ENCODE peak calls at places on chromosomes 6 and 20, in seven cellular contexts. L is fibroblast of lung; V is BJ; A is astrocyte; B is psoas muscle; H is CD4-positive, alpha-beta T cell; E is WERI-Rb-1. W is an unnamed sample.
A peak's percentile ranks its signal among the peaks of the same experiment; 100 is the strongest.

GRCh38 chr6:55277628-55278003 is 49.7 kb upstream of the GFRAL start:
- DNase-seq in A (no peak), B (no peak), E (no peak), V (no peak), H (no peak), L (no peak), W (no peak)

GRCh38 chr6:134171517-134171916 is 119.1 kb upstream of the SLC2A12 start:
- DNase-seq in H (no peak), A (no peak), E (no peak), V (no peak), L (no peak), B (no peak), W (no peak)

GRCh38 chr6:54100411-54101006 is 10.7 kb upstream of the MLIP start:
- DNase-seq in H (no peak), A (no peak), E (no peak), L (no peak), B (no peak), V (no peak), W (no peak)

GRCh38 chr6:151493495-151494234 is at the start of gene CCDC170:
- DNase-seq in E (peak; percentile 58), L (peak; percentile 17), H (no peak), V (no peak), B (peak; percentile 66), A (peak; percentile 5), W (peak; percentile 69)

GRCh38 chr6:150599199-150600002 is at the start of gene PLEKHG1:
- DNase-seq in V (no peak), B (peak; percentile 79), L (peak; percentile 64), A (peak; percentile 32), H (peak; percentile 39), E (peak; percentile 43), W (peak; percentile 87)

GRCh38 chr20:17614176-17614811 is 44.4 kb downstream of the DSTN start:
- DNase-seq in A (no peak), E (no peak), L (peak; percentile 33), H (no peak), B (peak; percentile 91), V (no peak), W (no peak)

GRCh38 chr6:21603516-21603952 is 10.0 kb downstream of the SOX4 start:
- DNase-seq in B (no peak), A (no peak), H (no peak), L (no peak), V (no peak), E (no peak), W (no peak)

GRCh38 chr6:90167514-90168379 is 128.9 kb downstream of the BACH2 start:
- DNase-seq in L (no peak), A (no peak), B (no peak), E (no peak), H (no peak), V (no peak), W (no peak)

GRCh38 chr20:25706793-25707192 is 10.1 kb upstream of the ZNF337 start:
- DNase-seq in V (no peak), H (peak; percentile 25), E (no peak), A (no peak), B (no peak), L (no peak), W (no peak)

GRCh38 chr6:10579803-10580202 is 58.7 kb downstream of the GCNT2 start:
- DNase-seq in V (no peak), E (peak; percentile 33), L (no peak), A (no peak), B (no peak), H (no peak), W (no peak)

GRCh38 chr6:84569882-84570281 is 194.5 kb downstream of the TBX18 start:
- DNase-seq in V (no peak), L (no peak), B (no peak), A (no peak), E (no peak), H (no peak), W (no peak)

GRCh38 chr20:23565503-23566056 is 2.7 kb downstream of the CST9L start:
- DNase-seq in A (no peak), B (no peak), V (no peak), L (no peak), H (no peak), E (no peak), W (no peak)

GRCh38 chr6:140182819-140183218 is 808.4 kb upstream of the CITED2 start:
- DNase-seq in H (no peak), L (peak; percentile 23), B (no peak), V (no peak), A (peak; percentile 7), E (no peak), W (no peak)

GRCh38 chr6:142542704-142543233 is 241.0 kb downstream of the ADGRG6 start:
- DNase-seq in A (peak; percentile 79), E (no peak), H (no peak), B (peak; percentile 55), V (no peak), L (peak; percentile 85), W (no peak)

GRCh38 chr20:61259741-61260140 is 7.7 kb downstream of the CDH4 start:
- DNase-seq in B (no peak), A (no peak), H (no peak), L (no peak), V (no peak), E (no peak), W (no peak)
- H3K27me3 ChIP-seq in B (peaks cover 4% of the 10 kb centered on the region), A (no peaks in the 10 kb centered on the region), H (peaks cover 18% of the 10 kb centered on the region), L (no peaks in the 10 kb centered on the region), V (no peaks in the 10 kb centered on the region), E (peaks cover 75% of the 10 kb centered on the region), W (no peaks in the 10 kb centered on the region)

GRCh38 chr6:168192901-168193815 is 114.1 kb upstream of the FRMD1 start:
- DNase-seq in V (no peak), B (no peak), L (no peak), A (no peak), E (no peak), H (no peak), W (no peak)

GRCh38 chr6:168192195-168192900 is 113.3 kb upstream of the FRMD1 start:
- DNase-seq in L (no peak), E (no peak), V (no peak), H (no peak), B (no peak), A (no peak), W (no peak)

GRCh38 chr6:168194732-168195565 is 115.9 kb upstream of the FRMD1 start:
- DNase-seq in V (no peak), B (no peak), E (no peak), A (no peak), H (no peak), L (no peak), W (no peak)

GRCh38 chr6:168195712-168196111 is 116.7 kb upstream of the FRMD1 start:
- DNase-seq in B (no peak), A (no peak), H (no peak), L (no peak), E (no peak), V (no peak), W (no peak)

GRCh38 chr6:168193816-168194701 is 115.0 kb upstream of the FRMD1 start:
- DNase-seq in V (no peak), B (no peak), H (no peak), L (no peak), E (peak; percentile 59), A (no peak), W (no peak)
- H3K27me3 ChIP-seq in V (no peaks in the 10 kb centered on the region), B (peaks cover 19% of the 10 kb centered on the region), H (no peaks in the 10 kb centered on the region), L (no peaks in the 10 kb centered on the region), E (no peaks in the 10 kb centered on the region), A (no peaks in the 10 kb centered on the region), W (no peaks in the 10 kb centered on the region)

GRCh38 chr6:169859401-169859977 is 108.1 kb downstream of the ERMARD start:
- DNase-seq in L (no peak), H (no peak), E (no peak), V (no peak), B (no peak), A (no peak), W (no peak)
- H3K27me3 ChIP-seq in L (no peaks in the 10 kb centered on the region), H (no peaks in the 10 kb centered on the region), E (peaks cover 19% of the 10 kb centered on the region), V (no peaks in the 10 kb centered on the region), B (peaks cover 4% of the 10 kb centered on the region), A (no peaks in the 10 kb centered on the region), W (no peaks in the 10 kb centered on the region)

GRCh38 chr6:165662671-165663282 is at the start of gene PDE10A:
- DNase-seq in H (no peak), L (peak; percentile 19), A (no peak), E (peak; percentile 19), V (no peak), B (no peak), W (no peak)

GRCh38 chr6:165659945-165660862 is 2.8 kb downstream of the PDE10A start:
- DNase-seq in L (no peak), V (no peak), H (no peak), E (no peak), B (no peak), A (no peak), W (no peak)

GRCh38 chr6:165660881-165661415 is 2.1 kb downstream of the PDE10A start:
- DNase-seq in B (no peak), E (no peak), L (no peak), A (no peak), H (no peak), V (no peak), W (no peak)

GRCh38 chr6:165662041-165662491 is 975 bp downstream of the PDE10A start:
- DNase-seq in A (no peak), E (no peak), V (no peak), L (peak; percentile 14), H (no peak), B (no peak), W (no peak)

GRCh38 chr6:165661416-165662001 is 1.5 kb downstream of the PDE10A start:
- DNase-seq in V (no peak), B (no peak), H (no peak), E (no peak), L (no peak), A (no peak), W (no peak)
- H3K27me3 ChIP-seq in V (peaks cover 18% of the 10 kb centered on the region), B (peaks cover 70% of the 10 kb centered on the region), H (peaks cover 58% of the 10 kb centered on the region), E (peaks cover 94% of the 10 kb centered on the region), L (peaks cover 11% of the 10 kb centered on the region), A (peaks cover 40% of the 10 kb centered on the region), W (peaks cover 15% of the 10 kb centered on the region)

GRCh38 chr6:1600764-1601615 is 8.7 kb upstream of the FOXC1 start:
- DNase-seq in H (no peak), B (peak; percentile 34), L (no peak), A (no peak), V (no peak), E (no peak), W (no peak)
- H3K27me3 ChIP-seq in H (peaks cover 75% of the 10 kb centered on the region), B (peaks cover 43% of the 10 kb centered on the region), L (peaks cover 41% of the 10 kb centered on the region), A (peaks cover 69% of the 10 kb centered on the region), V (peaks cover 11% of the 10 kb centered on the region), E (peaks cover 43% of the 10 kb centered on the region), W (peaks cover 34% of the 10 kb centered on the region)

GRCh38 chr6:45419574-45420082 is 41.9 kb upstream of the SUPT3H start:
- DNase-seq in B (peak; percentile 67), H (peak; percentile 51), A (peak; percentile 43), V (no peak), L (peak; percentile 64), E (peak; percentile 92), W (peak; percentile 71)
- H3K27me3 ChIP-seq in B (peaks cover 95% of the 10 kb centered on the region), H (peaks cover 39% of the 10 kb centered on the region), A (no peaks in the 10 kb centered on the region), V (no peaks in the 10 kb centered on the region), L (no peaks in the 10 kb centered on the region), E (peaks cover 25% of the 10 kb centered on the region), W (peaks cover 23% of the 10 kb centered on the region)